ENCODE peak calls at places on chromosomes 4 and X, in nine cellular contexts. S is OCI-LY7, N is astrocyte, D is upper lobe of right lung, U is HepG2, W is testis, Y is esophagus squamous epithelium, O is left lung, Z is uterus. C is an unnamed sample. For H3K4me1, the result is how much of the 10 kb centered on the place peaks cover.

GRCh38 chr4:88967883-88968316 is 89.1 kb downstream of the FAM13A start:
- DNase-seq in S (no peak), N (no peak), D (no peak), U (no peak), W (no peak), Y (no peak), O (no peak), Z (no peak), C (no peak)

GRCh38 chrX:7941390-7942042 is 14.3 kb upstream of the PNPLA4 start:
- DNase-seq in S (peak), N (no peak), D (no peak), U (peak), W (peak), Y (no peak), O (no peak), Z (no peak), C (no peak)

GRCh38 chr4:83783179-83783578 is 247.3 kb downstream of the GPAT3 start:
- DNase-seq in S (no peak), N (no peak), D (no peak), U (no peak), W (no peak), Y (no peak), O (no peak), Z (no peak), C (no peak)

GRCh38 chr4:127656047-127656680 is 23.4 kb downstream of the INTU start:
- DNase-seq in S (no peak), N (no peak), D (no peak), U (no peak), W (no peak), Y (no peak), O (no peak), Z (no peak), C (no peak)

GRCh38 chr4:106083065-106083464 is 187.8 kb downstream of the NPNT start:
- DNase-seq in S (no peak), N (no peak), D (no peak), U (no peak), W (no peak), Y (no peak), O (no peak), Z (no peak), C (no peak)

GRCh38 chrX:122934131-122934530 is 249.9 kb upstream of the GRIA3 start:
- DNase-seq in S (no peak), N (no peak), D (no peak), U (no peak), W (no peak), Y (no peak), O (no peak), Z (no peak), C (no peak)

GRCh38 chrX:39811391-39811790 is 286.4 kb downstream of the BCOR start:
- DNase-seq in S (no peak), N (no peak), D (no peak), U (no peak), W (no peak), Y (no peak), O (no peak), Z (no peak), C (no peak)

GRCh38 chr4:153260152-153260551 is 55.9 kb downstream of the TRIM2 start:
- DNase-seq in S (no peak), N (no peak), D (no peak), U (no peak), W (no peak), Y (no peak), O (no peak), Z (no peak), C (no peak)

GRCh38 chrX:16839852-16840460 is 30.2 kb downstream of the RBBP7 start:
- DNase-seq in S (no peak), N (peak), D (no peak), U (no peak), W (no peak), Y (no peak), O (no peak), Z (peak), C (no peak)

GRCh38 chrX:5748751-5749150 is 479.9 kb downstream of the NLGN4X start:
- DNase-seq in S (no peak), N (no peak), D (no peak), U (no peak), W (no peak), Y (no peak), O (no peak), Z (no peak), C (no peak)

GRCh38 chrX:118770133-118770760 is 42.8 kb downstream of the IL13RA1 start:
- DNase-seq in S (no peak), N (no peak), D (no peak), U (no peak), W (no peak), Y (no peak), O (no peak), Z (no peak), C (no peak)

GRCh38 chr4:948101-948935 is 16.1 kb downstream of the TMEM175 start:
- DNase-seq in S (no peak), N (no peak), D (peak), U (peak), W (no peak), Y (no peak), O (peak), Z (peak), C (no peak)

GRCh38 chr4:126451237-126451885 is 1136.6 kb downstream of the FAT4 start:
- DNase-seq in S (no peak), N (peak), D (no peak), U (no peak), W (no peak), Y (no peak), O (no peak), Z (no peak), C (no peak)

GRCh38 chrX:132489256-132490085 is 633 bp upstream of the MBNL3 start:
- DNase-seq in S (peak), N (peak), D (peak), U (no peak), W (peak), Y (no peak), O (peak), Z (peak), C (no peak)

GRCh38 chr4:55512077-55512476 is 34.6 kb downstream of the CLOCK start:
- DNase-seq in S (no peak), N (no peak), D (no peak), U (no peak), W (no peak), Y (no peak), O (no peak), Z (no peak), C (no peak)

GRCh38 chr4:70518716-70519115 is 347 bp downstream of the AMTN start:
- DNase-seq in S (no peak), N (no peak), D (no peak), U (no peak), W (no peak), Y (no peak), O (no peak), Z (no peak), C (no peak)

DNA sequence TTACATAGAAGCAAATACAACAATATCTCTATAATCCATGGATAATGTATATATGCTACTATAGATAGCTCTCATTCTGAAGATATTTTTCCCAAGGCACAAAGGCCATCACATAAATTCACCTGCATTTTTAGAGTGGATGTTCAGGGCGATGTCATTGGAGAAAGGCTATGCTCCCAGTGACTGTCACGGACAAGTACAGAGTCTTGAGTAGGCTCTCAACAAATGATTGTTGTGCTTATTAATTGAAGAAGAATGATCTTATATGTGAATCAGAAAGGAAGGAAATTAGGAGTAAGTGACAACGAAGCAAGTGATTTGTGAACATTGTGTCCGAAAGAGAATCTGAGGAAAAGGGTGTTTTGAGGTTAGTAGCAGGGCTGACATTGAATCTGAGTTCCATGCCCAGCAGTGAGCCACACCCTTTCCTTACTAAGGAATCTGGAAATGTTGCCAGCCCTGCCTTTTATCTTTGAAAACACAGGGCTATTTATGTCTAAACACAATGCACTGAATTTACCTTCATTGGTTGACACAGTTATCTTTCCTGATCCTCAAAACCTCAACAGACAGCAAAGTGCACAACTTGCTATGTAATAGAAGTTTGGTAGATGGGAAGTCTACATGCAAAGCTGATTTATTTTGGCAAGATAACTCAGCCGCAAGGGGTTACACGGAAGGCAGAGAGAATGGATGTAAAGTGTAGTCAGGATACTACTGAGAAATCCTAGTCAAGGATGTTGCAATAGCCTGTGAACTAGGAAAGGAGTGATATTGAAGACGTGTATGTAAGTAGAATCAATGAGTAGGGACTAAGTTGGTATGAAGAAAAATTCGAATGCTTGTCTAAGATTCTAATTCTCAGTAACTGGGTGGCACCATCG is 50.4 kb downstream of the SORBS2 start:
- DNase-seq in S (no peak), N (no peak), D (no peak), U (no peak), W (no peak), Y (no peak), O (no peak), Z (no peak), C (no peak)
- H3K27ac ChIP-seq in S (no peak), N (no peak), D (peak), U (no peak), W (no peak), Y (no peak), O (peak), Z (no peak), C (no peak)

GRCh38 chr4:12852338-12853307 is 631.5 kb downstream of the RAB28 start:
- DNase-seq in S (peak), N (peak), D (no peak), U (peak), W (no peak), Y (no peak), O (no peak), Z (peak), C (no peak)
- TF ChIP-seq CTCF in S (peak), N (peak), D (peak), U (peak), W (peak), Y (peak), O (peak), Z (peak), C (peak)

GRCh38 chr4:182923376-182923775 is 6.2 kb upstream of the DCTD start:
- DNase-seq in S (no peak), N (peak), D (no peak), U (no peak), W (no peak), Y (no peak), O (no peak), Z (no peak), C (no peak)
- H3K4me1 ChIP-seq in S (under half), N (under half), D (under half), U (under half), W (under half), Y (under half), O (under half), Z (under half), C (under half)

DNA sequence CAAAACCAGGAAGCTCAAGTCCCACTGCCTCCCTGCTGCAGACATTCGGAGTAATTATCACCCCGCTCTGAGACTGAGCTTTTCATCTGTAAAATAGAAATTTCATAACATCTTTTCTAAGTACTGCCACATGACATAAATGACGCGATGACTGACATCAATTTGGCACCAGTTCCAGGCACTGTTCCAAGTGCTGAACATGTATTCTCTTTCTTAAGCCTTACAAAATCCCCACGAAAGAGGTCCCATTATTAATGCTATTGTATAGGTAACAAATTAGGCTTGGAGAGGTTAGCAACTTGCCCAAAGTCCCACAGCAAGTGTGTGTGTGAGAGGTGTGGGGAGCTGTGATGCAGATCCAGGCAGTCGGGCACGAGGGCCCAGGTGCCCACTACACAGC is 56.4 kb downstream of the SLC2A9 start:
- DNase-seq in S (no peak), N (no peak), D (no peak), U (no peak), W (no peak), Y (no peak), O (no peak), Z (no peak), C (no peak)
- H3K27ac ChIP-seq in S (no peak), N (no peak), D (no peak), U (no peak), W (no peak), Y (no peak), O (no peak), Z (no peak), C (no peak)